ENCODE peak calls at places on chromosomes 4 and X, in eight cellular contexts. One of them, this sample, is unnamed.

GRCh38 chrX:130728208-130728607 is 174.8 kb downstream of the ENOX2 start:
- DNase-seq in spleen: no peak
- DNase-seq in sigmoid colon: no peak
- DNase-seq in coronary artery: no peak
- DNase-seq in heart right ventricle: no peak
- DNase-seq in endodermal cell: no peak
- DNase-seq in cardiac muscle cell: no peak
- DNase-seq in HCT116: no peak
- DNase-seq in this sample: no peak

GRCh38 chrX:81957900-81958545 is 756.1 kb downstream of the SH3BGRL start:
- DNase-seq in spleen: no peak
- DNase-seq in sigmoid colon: no peak
- DNase-seq in coronary artery: no peak
- DNase-seq in heart right ventricle: no peak
- DNase-seq in endodermal cell: no peak
- DNase-seq in cardiac muscle cell: peak; percentile 37
- DNase-seq in HCT116: no peak
- DNase-seq in this sample: no peak

GRCh38 chr4:110085131-110085530 is 113.3 kb downstream of the ELOVL6 start:
- DNase-seq in spleen: no peak
- DNase-seq in sigmoid colon: no peak
- DNase-seq in coronary artery: no peak
- DNase-seq in heart right ventricle: peak; percentile 22
- DNase-seq in endodermal cell: no peak
- DNase-seq in cardiac muscle cell: peak; percentile 29
- DNase-seq in HCT116: no peak
- DNase-seq in this sample: no peak

GRCh38 chrX:63743596-63743995 is 41.4 kb downstream of the ARHGEF9 start:
- DNase-seq in spleen: no peak
- DNase-seq in sigmoid colon: no peak
- DNase-seq in coronary artery: no peak
- DNase-seq in heart right ventricle: no peak
- DNase-seq in endodermal cell: no peak
- DNase-seq in cardiac muscle cell: no peak
- DNase-seq in HCT116: no peak
- DNase-seq in this sample: no peak

GRCh38 chr4:163165217-163166017 is 1.3 kb downstream of the NAF1 start:
- DNase-seq in spleen: no peak
- DNase-seq in sigmoid colon: no peak
- DNase-seq in coronary artery: no peak
- DNase-seq in heart right ventricle: no peak
- DNase-seq in endodermal cell: no peak
- DNase-seq in cardiac muscle cell: no peak
- DNase-seq in HCT116: no peak
- DNase-seq in this sample: no peak

GRCh38 chrX:1884446-1884845 is 269.6 kb downstream of the ASMT start:
- DNase-seq in spleen: no peak
- DNase-seq in sigmoid colon: no peak
- DNase-seq in coronary artery: no peak
- DNase-seq in heart right ventricle: no peak
- DNase-seq in endodermal cell: no peak
- DNase-seq in cardiac muscle cell: no peak
- DNase-seq in HCT116: no peak
- DNase-seq in this sample: no peak

GRCh38 chr4:183057255-183057654 is 41.8 kb upstream of the WWC2 start:
- DNase-seq in spleen: no peak
- DNase-seq in sigmoid colon: no peak
- DNase-seq in coronary artery: no peak
- DNase-seq in heart right ventricle: no peak
- DNase-seq in endodermal cell: no peak
- DNase-seq in cardiac muscle cell: no peak
- DNase-seq in HCT116: no peak
- DNase-seq in this sample: no peak

GRCh38 chr4:42397256-42397634 is at the start of gene SHISA3:
- DNase-seq in spleen: no peak
- DNase-seq in sigmoid colon: no peak
- DNase-seq in coronary artery: no peak
- DNase-seq in heart right ventricle: peak; percentile 14
- DNase-seq in endodermal cell: peak; percentile 86
- DNase-seq in cardiac muscle cell: peak; percentile 50
- DNase-seq in HCT116: no peak
- DNase-seq in this sample: no peak

GRCh38 chr4:144712775-144713174 is 66.8 kb downstream of the HHIP start:
- DNase-seq in spleen: no peak
- DNase-seq in sigmoid colon: no peak
- DNase-seq in coronary artery: no peak
- DNase-seq in heart right ventricle: no peak
- DNase-seq in endodermal cell: no peak
- DNase-seq in cardiac muscle cell: no peak
- DNase-seq in HCT116: no peak
- DNase-seq in this sample: no peak

GRCh38 chrX:20523626-20524312 is 257.1 kb upstream of the RPS6KA3 start:
- DNase-seq in spleen: no peak
- DNase-seq in sigmoid colon: no peak
- DNase-seq in coronary artery: no peak
- DNase-seq in heart right ventricle: no peak
- DNase-seq in endodermal cell: no peak
- DNase-seq in cardiac muscle cell: no peak
- DNase-seq in HCT116: no peak
- DNase-seq in this sample: no peak

GRCh38 chr4:48944659-48945290 is 38.2 kb upstream of the OCIAD2 start:
- DNase-seq in spleen: no peak
- DNase-seq in sigmoid colon: no peak
- DNase-seq in coronary artery: no peak
- DNase-seq in heart right ventricle: no peak
- DNase-seq in endodermal cell: peak; percentile 84
- DNase-seq in cardiac muscle cell: no peak
- DNase-seq in HCT116: no peak
- DNase-seq in this sample: no peak

DNA sequence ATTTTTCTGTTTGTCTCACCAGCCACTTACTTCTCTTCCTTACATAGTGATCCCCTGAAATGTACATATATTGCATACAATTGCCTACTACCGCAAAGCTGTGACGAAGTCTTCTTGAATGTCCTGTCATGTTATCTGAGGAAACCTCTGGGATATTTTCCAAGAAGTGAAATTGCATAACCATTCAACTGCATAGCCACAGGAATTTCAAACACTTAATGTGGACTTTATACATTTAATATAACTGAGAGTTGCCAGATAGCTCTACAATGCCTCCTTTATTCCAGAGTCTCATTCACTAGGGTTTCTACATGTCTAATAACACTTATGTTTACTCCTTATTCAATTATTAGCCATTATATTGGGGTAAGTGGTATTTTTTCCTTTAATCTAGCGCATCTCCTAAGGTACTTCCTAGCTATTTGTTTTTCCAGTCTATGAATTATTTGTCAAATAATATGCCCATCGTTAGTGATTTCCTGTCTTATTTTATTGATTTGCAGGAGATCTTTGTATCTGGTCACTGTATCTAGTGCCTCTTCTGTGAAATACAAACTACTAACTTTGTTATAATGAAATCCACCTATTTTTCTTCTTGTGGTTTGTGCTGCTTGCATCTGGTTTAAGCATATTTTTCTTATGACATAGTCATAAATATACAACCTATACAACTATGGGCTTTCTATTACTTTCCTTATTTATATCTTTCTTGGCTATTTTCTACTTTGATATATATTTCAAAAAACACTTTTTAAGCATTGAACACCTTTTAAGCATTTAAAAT is 69.2 kb upstream of the GRID2 start:
- DNase-seq in spleen: no peak
- DNase-seq in sigmoid colon: no peak
- DNase-seq in coronary artery: no peak
- DNase-seq in heart right ventricle: no peak
- DNase-seq in endodermal cell: no peak
- DNase-seq in cardiac muscle cell: no peak
- DNase-seq in HCT116: peak; percentile 7
- DNase-seq in this sample: peak; percentile 86
- H3K27ac ChIP-seq in spleen: no peak overlapping the region
- H3K27ac ChIP-seq in sigmoid colon: no peak overlapping the region
- H3K27ac ChIP-seq in coronary artery: no peak overlapping the region
- H3K27ac ChIP-seq in heart right ventricle: no peak overlapping the region
- H3K27ac ChIP-seq in endodermal cell: no peak overlapping the region
- H3K27ac ChIP-seq in cardiac muscle cell: no peak overlapping the region
- H3K27ac ChIP-seq in HCT116: no peak overlapping the region
- H3K27ac ChIP-seq in this sample: peak overlapping the region; percentile 80

GRCh38 chr4:112649055-112649408 is 12.1 kb downstream of the LARP7 start:
- DNase-seq in spleen: no peak
- DNase-seq in sigmoid colon: no peak
- DNase-seq in coronary artery: no peak
- DNase-seq in heart right ventricle: no peak
- DNase-seq in endodermal cell: no peak
- DNase-seq in cardiac muscle cell: no peak
- DNase-seq in HCT116: no peak
- DNase-seq in this sample: no peak
- H3K27ac ChIP-seq in spleen: no peak overlapping the region
- H3K27ac ChIP-seq in sigmoid colon: no peak overlapping the region
- H3K27ac ChIP-seq in coronary artery: no peak overlapping the region
- H3K27ac ChIP-seq in heart right ventricle: no peak overlapping the region
- H3K27ac ChIP-seq in endodermal cell: no peak overlapping the region
- H3K27ac ChIP-seq in cardiac muscle cell: peak overlapping the region; percentile 96
- H3K27ac ChIP-seq in HCT116: no peak overlapping the region
- H3K27ac ChIP-seq in this sample: no peak overlapping the region

GRCh38 chr4:55175779-55176231 is 50.4 kb upstream of the KDR start:
- DNase-seq in spleen: no peak
- DNase-seq in sigmoid colon: no peak
- DNase-seq in coronary artery: no peak
- DNase-seq in heart right ventricle: no peak
- DNase-seq in endodermal cell: peak; percentile 80
- DNase-seq in cardiac muscle cell: no peak
- DNase-seq in HCT116: peak; percentile 60
- DNase-seq in this sample: no peak
- H3K27ac ChIP-seq in spleen: no peak overlapping the region
- H3K27ac ChIP-seq in sigmoid colon: no peak overlapping the region
- H3K27ac ChIP-seq in coronary artery: no peak overlapping the region
- H3K27ac ChIP-seq in heart right ventricle: peak overlapping the region; percentile 84
- H3K27ac ChIP-seq in endodermal cell: no peak overlapping the region
- H3K27ac ChIP-seq in cardiac muscle cell: no peak overlapping the region
- H3K27ac ChIP-seq in HCT116: peak overlapping the region; percentile 73
- H3K27ac ChIP-seq in this sample: peak overlapping the region; percentile 57

DNA sequence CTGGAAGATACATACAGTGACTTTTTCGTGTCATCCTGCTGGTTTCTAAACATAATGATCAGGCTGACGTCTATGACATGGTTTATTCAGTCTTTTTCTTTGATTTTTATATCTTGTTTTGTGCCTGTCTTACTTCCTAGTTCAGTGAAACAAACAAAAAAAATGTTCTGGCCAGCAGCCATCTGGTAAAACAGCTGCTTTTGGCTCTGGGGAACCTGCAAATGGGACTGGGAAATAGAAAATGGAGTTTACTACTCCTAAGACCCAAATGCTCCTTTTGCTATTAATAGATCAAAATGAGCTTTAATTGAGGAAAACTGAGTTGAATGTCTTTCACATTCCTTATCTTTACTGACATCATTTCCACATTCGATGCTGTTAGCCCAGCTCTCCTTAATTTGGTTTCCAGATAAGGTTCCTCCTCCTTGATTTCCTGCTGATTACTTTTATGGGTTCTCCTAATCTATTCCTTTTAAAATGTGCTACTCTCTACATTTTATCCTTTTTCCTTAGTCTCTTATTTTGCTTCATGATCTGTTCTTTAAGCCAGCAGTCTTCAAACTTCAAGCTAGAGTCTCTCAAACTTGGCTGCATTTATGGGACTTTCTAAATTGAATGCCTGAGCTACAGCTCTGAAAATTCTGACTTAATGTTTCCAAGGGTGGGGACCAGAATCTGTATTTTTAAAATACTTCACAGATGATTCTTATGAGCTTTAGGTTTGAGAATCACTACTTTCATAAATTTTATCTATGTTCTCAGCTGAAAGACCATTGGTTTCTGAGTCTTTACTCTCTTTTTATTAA is 499.5 kb downstream of the ANKRD50 start:
- DNase-seq in spleen: no peak
- DNase-seq in sigmoid colon: peak; percentile 53
- DNase-seq in coronary artery: no peak
- DNase-seq in heart right ventricle: peak; percentile 74
- DNase-seq in endodermal cell: no peak
- DNase-seq in cardiac muscle cell: no peak
- DNase-seq in HCT116: no peak
- DNase-seq in this sample: no peak
- H3K27ac ChIP-seq in spleen: no peak overlapping the region
- H3K27ac ChIP-seq in sigmoid colon: peak overlapping the region; percentile 11
- H3K27ac ChIP-seq in coronary artery: peak overlapping the region; percentile 63
- H3K27ac ChIP-seq in heart right ventricle: peak overlapping the region; percentile 26
- H3K27ac ChIP-seq in endodermal cell: no peak overlapping the region
- H3K27ac ChIP-seq in cardiac muscle cell: no peak overlapping the region
- H3K27ac ChIP-seq in HCT116: no peak overlapping the region
- H3K27ac ChIP-seq in this sample: no peak overlapping the region

DNA sequence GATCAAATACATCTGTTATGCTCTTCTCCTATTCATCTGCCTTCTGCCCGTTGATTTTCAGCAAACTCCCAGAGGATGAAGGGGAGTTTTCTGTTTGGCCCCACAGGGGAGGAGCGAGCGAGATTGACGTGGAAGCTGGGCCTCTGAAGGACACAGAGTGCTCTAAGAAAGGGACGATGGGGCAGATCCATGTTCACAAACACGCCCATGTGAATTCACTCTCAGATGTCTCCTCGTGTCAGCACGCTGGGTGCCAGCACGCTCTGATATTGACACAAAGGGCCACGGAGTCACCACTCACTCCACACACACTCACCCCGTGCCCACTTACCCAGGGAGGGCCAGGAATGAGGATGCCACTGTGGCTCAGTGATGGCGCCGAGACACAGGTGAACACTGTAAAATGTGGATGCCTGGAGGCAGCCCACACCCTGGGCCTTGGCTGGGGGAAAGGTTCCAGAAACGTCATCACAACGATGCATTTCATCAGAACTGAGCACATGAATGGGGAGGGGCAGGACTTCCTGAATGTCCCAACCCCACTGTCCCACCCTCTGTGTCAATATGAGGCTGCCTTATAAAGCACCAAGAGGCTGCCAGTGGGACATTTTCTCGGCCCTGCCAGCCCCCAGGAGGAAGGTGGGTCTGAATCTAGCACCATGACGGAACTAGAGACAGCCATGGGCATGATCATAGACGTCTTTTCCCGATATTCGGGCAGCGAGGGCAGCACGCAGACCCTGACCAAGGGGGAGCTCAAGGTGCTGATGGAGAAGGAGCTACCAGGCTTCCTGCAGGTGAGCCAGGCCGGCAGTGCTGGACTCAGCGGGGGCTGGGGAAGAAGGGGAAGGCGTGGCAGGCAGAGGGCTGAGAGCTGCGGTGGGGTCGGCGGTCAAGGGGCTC is at the start of gene S100P:
- DNase-seq in spleen: peak; percentile 82
- DNase-seq in sigmoid colon: no peak
- DNase-seq in coronary artery: no peak
- DNase-seq in heart right ventricle: no peak
- DNase-seq in endodermal cell: no peak
- DNase-seq in cardiac muscle cell: no peak
- DNase-seq in HCT116: no peak
- DNase-seq in this sample: no peak
- H3K27ac ChIP-seq in spleen: peak within 1 kb of the TSS; percentile 78
- H3K27ac ChIP-seq in sigmoid colon: no peak within 1 kb of the TSS
- H3K27ac ChIP-seq in coronary artery: no peak within 1 kb of the TSS
- H3K27ac ChIP-seq in heart right ventricle: no peak within 1 kb of the TSS
- H3K27ac ChIP-seq in endodermal cell: no peak within 1 kb of the TSS
- H3K27ac ChIP-seq in cardiac muscle cell: no peak within 1 kb of the TSS
- H3K27ac ChIP-seq in HCT116: no peak within 1 kb of the TSS
- H3K27ac ChIP-seq in this sample: peak within 1 kb of the TSS; percentile 81